ENCODE peak calls at places on chromosomes 12 and 14, in ten cellular contexts. One of them, this sample, is unnamed.
A peak's percentile ranks its signal among the peaks of the same experiment; 100 is the strongest.

GRCh38 chr14:104757238-104757585 is 4.3 kb downstream of the SIVA1 start:
- DNase-seq in RWPE1: no peak
- DNase-seq in posterior cingulate gyrus: no peak
- DNase-seq in neuronal stem cell: no peak
- DNase-seq in lower leg skin: no peak
- DNase-seq in NT2/D1: no peak
- DNase-seq in dorsolateral prefrontal cortex: no peak
- DNase-seq in WTC11: no peak
- DNase-seq in iris pigment epithelial cell: no peak
- DNase-seq in CD8-positive, alpha-beta memory T cell: no peak
- DNase-seq in this sample: no peak

GRCh38 chr12:124332068-124332672 is 37.3 kb downstream of the RFLNA start:
- DNase-seq in RWPE1: no peak
- DNase-seq in posterior cingulate gyrus: no peak
- DNase-seq in neuronal stem cell: no peak
- DNase-seq in lower leg skin: no peak
- DNase-seq in NT2/D1: peak; percentile 23
- DNase-seq in dorsolateral prefrontal cortex: no peak
- DNase-seq in WTC11: peak; percentile 59
- DNase-seq in iris pigment epithelial cell: no peak
- DNase-seq in CD8-positive, alpha-beta memory T cell: no peak
- DNase-seq in this sample: no peak

GRCh38 chr14:85535316-85535715 is 5.4 kb downstream of the FLRT2 start:
- DNase-seq in RWPE1: no peak
- DNase-seq in posterior cingulate gyrus: no peak
- DNase-seq in neuronal stem cell: no peak
- DNase-seq in lower leg skin: no peak
- DNase-seq in NT2/D1: no peak
- DNase-seq in dorsolateral prefrontal cortex: no peak
- DNase-seq in WTC11: no peak
- DNase-seq in iris pigment epithelial cell: no peak
- DNase-seq in CD8-positive, alpha-beta memory T cell: no peak
- DNase-seq in this sample: no peak

GRCh38 chr14:59870277-59871165 is at the start of gene RTN1:
- DNase-seq in RWPE1: peak; percentile 36
- DNase-seq in posterior cingulate gyrus: peak; percentile 82
- DNase-seq in neuronal stem cell: peak; percentile 65
- DNase-seq in lower leg skin: peak; percentile 92
- DNase-seq in NT2/D1: peak; percentile 40
- DNase-seq in dorsolateral prefrontal cortex: peak; percentile 78
- DNase-seq in WTC11: peak; percentile 71
- DNase-seq in iris pigment epithelial cell: peak; percentile 58
- DNase-seq in CD8-positive, alpha-beta memory T cell: no peak
- DNase-seq in this sample: no peak

GRCh38 chr12:65779091-65779642 is 45.1 kb upstream of the HMGA2 start:
- DNase-seq in RWPE1: peak; percentile 41
- DNase-seq in posterior cingulate gyrus: no peak
- DNase-seq in neuronal stem cell: peak; percentile 12
- DNase-seq in lower leg skin: no peak
- DNase-seq in NT2/D1: peak; percentile 62
- DNase-seq in dorsolateral prefrontal cortex: no peak
- DNase-seq in WTC11: no peak
- DNase-seq in iris pigment epithelial cell: peak; percentile 39
- DNase-seq in CD8-positive, alpha-beta memory T cell: no peak
- DNase-seq in this sample: peak; percentile 70

GRCh38 chr14:99430491-99430890 is 50.2 kb downstream of the SETD3 start:
- DNase-seq in RWPE1: peak; percentile 13
- DNase-seq in posterior cingulate gyrus: no peak
- DNase-seq in neuronal stem cell: no peak
- DNase-seq in lower leg skin: no peak
- DNase-seq in NT2/D1: no peak
- DNase-seq in dorsolateral prefrontal cortex: no peak
- DNase-seq in WTC11: peak; percentile 69
- DNase-seq in iris pigment epithelial cell: peak; percentile 17
- DNase-seq in CD8-positive, alpha-beta memory T cell: no peak
- DNase-seq in this sample: no peak

GRCh38 chr12:3438401-3438800 is 52.6 kb upstream of the PRMT8 start:
- DNase-seq in RWPE1: no peak
- DNase-seq in posterior cingulate gyrus: no peak
- DNase-seq in neuronal stem cell: no peak
- DNase-seq in lower leg skin: no peak
- DNase-seq in NT2/D1: no peak
- DNase-seq in dorsolateral prefrontal cortex: no peak
- DNase-seq in WTC11: no peak
- DNase-seq in iris pigment epithelial cell: no peak
- DNase-seq in CD8-positive, alpha-beta memory T cell: no peak
- DNase-seq in this sample: no peak

GRCh38 chr14:102774391-102775153 is 2.7 kb upstream of the TRAF3 start:
- DNase-seq in RWPE1: peak; percentile 61
- DNase-seq in posterior cingulate gyrus: peak; percentile 54
- DNase-seq in neuronal stem cell: no peak
- DNase-seq in lower leg skin: no peak
- DNase-seq in NT2/D1: peak; percentile 42
- DNase-seq in dorsolateral prefrontal cortex: peak; percentile 58
- DNase-seq in WTC11: peak; percentile 48
- DNase-seq in iris pigment epithelial cell: peak; percentile 87
- DNase-seq in CD8-positive, alpha-beta memory T cell: peak; percentile 78
- DNase-seq in this sample: no peak

GRCh38 chr12:127722651-127723050 is 544.3 kb upstream of the TMEM132C start:
- DNase-seq in RWPE1: no peak
- DNase-seq in posterior cingulate gyrus: no peak
- DNase-seq in neuronal stem cell: no peak
- DNase-seq in lower leg skin: no peak
- DNase-seq in NT2/D1: no peak
- DNase-seq in dorsolateral prefrontal cortex: no peak
- DNase-seq in WTC11: no peak
- DNase-seq in iris pigment epithelial cell: no peak
- DNase-seq in CD8-positive, alpha-beta memory T cell: no peak
- DNase-seq in this sample: no peak

GRCh38 chr12:104105461-104105860 is 32.5 kb downstream of the NFYB start:
- DNase-seq in RWPE1: no peak
- DNase-seq in posterior cingulate gyrus: no peak
- DNase-seq in neuronal stem cell: no peak
- DNase-seq in lower leg skin: no peak
- DNase-seq in NT2/D1: no peak
- DNase-seq in dorsolateral prefrontal cortex: no peak
- DNase-seq in WTC11: no peak
- DNase-seq in iris pigment epithelial cell: no peak
- DNase-seq in CD8-positive, alpha-beta memory T cell: no peak
- DNase-seq in this sample: no peak

GRCh38 chr14:71398450-71398849 is 491.2 kb downstream of the PCNX1 start:
- DNase-seq in RWPE1: no peak
- DNase-seq in posterior cingulate gyrus: no peak
- DNase-seq in neuronal stem cell: no peak
- DNase-seq in lower leg skin: no peak
- DNase-seq in NT2/D1: no peak
- DNase-seq in dorsolateral prefrontal cortex: no peak
- DNase-seq in WTC11: no peak
- DNase-seq in iris pigment epithelial cell: no peak
- DNase-seq in CD8-positive, alpha-beta memory T cell: no peak
- DNase-seq in this sample: no peak

GRCh38 chr14:67517083-67517482 is 16.0 kb upstream of the PLEKHH1 start:
- DNase-seq in RWPE1: no peak
- DNase-seq in posterior cingulate gyrus: peak; percentile 72
- DNase-seq in neuronal stem cell: no peak
- DNase-seq in lower leg skin: no peak
- DNase-seq in NT2/D1: no peak
- DNase-seq in dorsolateral prefrontal cortex: peak; percentile 75
- DNase-seq in WTC11: peak; percentile 54
- DNase-seq in iris pigment epithelial cell: peak; percentile 18
- DNase-seq in CD8-positive, alpha-beta memory T cell: no peak
- DNase-seq in this sample: no peak

GRCh38 chr12:87518508-87518907 is 510.7 kb downstream of the C12orf50 start:
- DNase-seq in RWPE1: peak; percentile 3
- DNase-seq in posterior cingulate gyrus: no peak
- DNase-seq in neuronal stem cell: no peak
- DNase-seq in lower leg skin: no peak
- DNase-seq in NT2/D1: no peak
- DNase-seq in dorsolateral prefrontal cortex: no peak
- DNase-seq in WTC11: no peak
- DNase-seq in iris pigment epithelial cell: peak; percentile 51
- DNase-seq in CD8-positive, alpha-beta memory T cell: no peak
- DNase-seq in this sample: no peak

GRCh38 chr14:101539929-101540328 is 21.4 kb upstream of the DIO3 start:
- DNase-seq in RWPE1: no peak
- DNase-seq in posterior cingulate gyrus: no peak
- DNase-seq in neuronal stem cell: no peak
- DNase-seq in lower leg skin: no peak
- DNase-seq in NT2/D1: no peak
- DNase-seq in dorsolateral prefrontal cortex: no peak
- DNase-seq in WTC11: no peak
- DNase-seq in iris pigment epithelial cell: no peak
- DNase-seq in CD8-positive, alpha-beta memory T cell: no peak
- DNase-seq in this sample: no peak

GRCh38 chr12:94535614-94535932 is 75.9 kb upstream of the CEP83 start:
- DNase-seq in RWPE1: no peak
- DNase-seq in posterior cingulate gyrus: no peak
- DNase-seq in neuronal stem cell: no peak
- DNase-seq in lower leg skin: peak; percentile 57
- DNase-seq in NT2/D1: no peak
- DNase-seq in dorsolateral prefrontal cortex: no peak
- DNase-seq in WTC11: no peak
- DNase-seq in iris pigment epithelial cell: no peak
- DNase-seq in CD8-positive, alpha-beta memory T cell: no peak
- DNase-seq in this sample: no peak

GRCh38 chr12:108360487-108360886 is 21.4 kb upstream of the CMKLR1 start:
- DNase-seq in RWPE1: no peak
- DNase-seq in posterior cingulate gyrus: no peak
- DNase-seq in neuronal stem cell: no peak
- DNase-seq in lower leg skin: no peak
- DNase-seq in NT2/D1: no peak
- DNase-seq in dorsolateral prefrontal cortex: no peak
- DNase-seq in WTC11: no peak
- DNase-seq in iris pigment epithelial cell: peak; percentile 6
- DNase-seq in CD8-positive, alpha-beta memory T cell: no peak
- DNase-seq in this sample: no peak

GRCh38 chr12:69966409-69966808 is 141.4 kb downstream of the MYRFL start:
- DNase-seq in RWPE1: peak; percentile 83
- DNase-seq in posterior cingulate gyrus: peak; percentile 58
- DNase-seq in neuronal stem cell: no peak
- DNase-seq in lower leg skin: peak; percentile 89
- DNase-seq in NT2/D1: no peak
- DNase-seq in dorsolateral prefrontal cortex: peak; percentile 35
- DNase-seq in WTC11: no peak
- DNase-seq in iris pigment epithelial cell: peak; percentile 16
- DNase-seq in CD8-positive, alpha-beta memory T cell: no peak
- DNase-seq in this sample: no peak

GRCh38 chr14:42222924-42223471 is 616.3 kb downstream of the LRFN5 start:
- DNase-seq in RWPE1: peak; percentile 2
- DNase-seq in posterior cingulate gyrus: no peak
- DNase-seq in neuronal stem cell: no peak
- DNase-seq in lower leg skin: no peak
- DNase-seq in NT2/D1: no peak
- DNase-seq in dorsolateral prefrontal cortex: no peak
- DNase-seq in WTC11: no peak
- DNase-seq in iris pigment epithelial cell: peak; percentile 40
- DNase-seq in CD8-positive, alpha-beta memory T cell: no peak
- DNase-seq in this sample: no peak

GRCh38 chr14:59245809-59246295 is 57.4 kb downstream of the DAAM1 start:
- DNase-seq in RWPE1: no peak
- DNase-seq in posterior cingulate gyrus: no peak
- DNase-seq in neuronal stem cell: no peak
- DNase-seq in lower leg skin: no peak
- DNase-seq in NT2/D1: no peak
- DNase-seq in dorsolateral prefrontal cortex: no peak
- DNase-seq in WTC11: no peak
- DNase-seq in iris pigment epithelial cell: no peak
- DNase-seq in CD8-positive, alpha-beta memory T cell: no peak
- DNase-seq in this sample: no peak

GRCh38 chr12:34361721-34362316 is 339.5 kb downstream of the ALG10 start:
- DNase-seq in RWPE1: no peak
- DNase-seq in posterior cingulate gyrus: no peak
- DNase-seq in neuronal stem cell: no peak
- DNase-seq in lower leg skin: no peak
- DNase-seq in NT2/D1: no peak
- DNase-seq in dorsolateral prefrontal cortex: no peak
- DNase-seq in WTC11: no peak
- DNase-seq in iris pigment epithelial cell: no peak
- DNase-seq in CD8-positive, alpha-beta memory T cell: no peak
- DNase-seq in this sample: no peak

GRCh38 chr14:76957224-76957881 is 71.2 kb downstream of the IRF2BPL start:
- DNase-seq in RWPE1: no peak
- DNase-seq in posterior cingulate gyrus: no peak
- DNase-seq in neuronal stem cell: no peak
- DNase-seq in lower leg skin: no peak
- DNase-seq in NT2/D1: no peak
- DNase-seq in dorsolateral prefrontal cortex: no peak
- DNase-seq in WTC11: no peak
- DNase-seq in iris pigment epithelial cell: no peak
- DNase-seq in CD8-positive, alpha-beta memory T cell: no peak
- DNase-seq in this sample: no peak

GRCh38 chr14:22939684-22940083 is 10.5 kb upstream of the PRMT5 start:
- DNase-seq in RWPE1: no peak
- DNase-seq in posterior cingulate gyrus: no peak
- DNase-seq in neuronal stem cell: no peak
- DNase-seq in lower leg skin: no peak
- DNase-seq in NT2/D1: no peak
- DNase-seq in dorsolateral prefrontal cortex: no peak
- DNase-seq in WTC11: no peak
- DNase-seq in iris pigment epithelial cell: peak; percentile 44
- DNase-seq in CD8-positive, alpha-beta memory T cell: no peak
- DNase-seq in this sample: no peak

GRCh38 chr12:95116773-95117172 is 43.4 kb upstream of the NR2C1 start:
- DNase-seq in RWPE1: peak; percentile 96
- DNase-seq in posterior cingulate gyrus: no peak
- DNase-seq in neuronal stem cell: no peak
- DNase-seq in lower leg skin: no peak
- DNase-seq in NT2/D1: no peak
- DNase-seq in dorsolateral prefrontal cortex: no peak
- DNase-seq in WTC11: no peak
- DNase-seq in iris pigment epithelial cell: no peak
- DNase-seq in CD8-positive, alpha-beta memory T cell: no peak
- DNase-seq in this sample: no peak

GRCh38 chr14:69039287-69039628 is 60.2 kb upstream of the ACTN1 start:
- DNase-seq in RWPE1: peak; percentile 60
- DNase-seq in posterior cingulate gyrus: no peak
- DNase-seq in neuronal stem cell: no peak
- DNase-seq in lower leg skin: no peak
- DNase-seq in NT2/D1: no peak
- DNase-seq in dorsolateral prefrontal cortex: no peak
- DNase-seq in WTC11: no peak
- DNase-seq in iris pigment epithelial cell: peak; percentile 78
- DNase-seq in CD8-positive, alpha-beta memory T cell: no peak
- DNase-seq in this sample: no peak

GRCh38 chr12:118189761-118190181 is 53.8 kb downstream of the PEBP1 start:
- DNase-seq in RWPE1: no peak
- DNase-seq in posterior cingulate gyrus: peak; percentile 52
- DNase-seq in neuronal stem cell: peak; percentile 26
- DNase-seq in lower leg skin: no peak
- DNase-seq in NT2/D1: peak; percentile 32
- DNase-seq in dorsolateral prefrontal cortex: peak; percentile 62
- DNase-seq in WTC11: peak; percentile 48
- DNase-seq in iris pigment epithelial cell: peak; percentile 81
- DNase-seq in CD8-positive, alpha-beta memory T cell: no peak
- DNase-seq in this sample: peak; percentile 33

GRCh38 chr12:3207858-3208257 is 130.7 kb downstream of the TSPAN9 start:
- DNase-seq in RWPE1: no peak
- DNase-seq in posterior cingulate gyrus: no peak
- DNase-seq in neuronal stem cell: no peak
- DNase-seq in lower leg skin: no peak
- DNase-seq in NT2/D1: no peak
- DNase-seq in dorsolateral prefrontal cortex: no peak
- DNase-seq in WTC11: peak; percentile 81
- DNase-seq in iris pigment epithelial cell: no peak
- DNase-seq in CD8-positive, alpha-beta memory T cell: no peak
- DNase-seq in this sample: peak; percentile 61

GRCh38 chr14:41476526-41476925 is 130.2 kb upstream of the LRFN5 start:
- DNase-seq in RWPE1: no peak
- DNase-seq in posterior cingulate gyrus: no peak
- DNase-seq in neuronal stem cell: no peak
- DNase-seq in lower leg skin: no peak
- DNase-seq in NT2/D1: no peak
- DNase-seq in dorsolateral prefrontal cortex: no peak
- DNase-seq in WTC11: no peak
- DNase-seq in iris pigment epithelial cell: peak; percentile 31
- DNase-seq in CD8-positive, alpha-beta memory T cell: no peak
- DNase-seq in this sample: no peak

GRCh38 chr12:14394317-14395058 is 29.0 kb downstream of the ATF7IP start:
- DNase-seq in RWPE1: peak; percentile 51
- DNase-seq in posterior cingulate gyrus: no peak
- DNase-seq in neuronal stem cell: peak; percentile 63
- DNase-seq in lower leg skin: no peak
- DNase-seq in NT2/D1: peak; percentile 68
- DNase-seq in dorsolateral prefrontal cortex: no peak
- DNase-seq in WTC11: no peak
- DNase-seq in iris pigment epithelial cell: peak; percentile 88
- DNase-seq in CD8-positive, alpha-beta memory T cell: peak; percentile 82
- DNase-seq in this sample: no peak